ENCODE peak calls at places on chromosomes 12 and 14, in five cellular contexts. One of them, this sample, is unnamed.

GRCh38 chr12:34402899-34403705 is 380.8 kb downstream of the ALG10 start:
- DNase-seq in GM20000: peak; percentile 0
- DNase-seq in PC-3: no peak
- DNase-seq in NCI-H226: no peak
- DNase-seq in AG09309: no peak
- DNase-seq in this sample: no peak

GRCh38 chr12:70920251-70920851 is at the start of gene PTPRR:
- DNase-seq in NCI-H226: no peak
- DNase-seq in PC-3: no peak
- DNase-seq in GM20000: no peak
- DNase-seq in AG09309: no peak
- DNase-seq in this sample: no peak

GRCh38 chr12:108523365-108523764 is 8.3 kb downstream of the FICD start:
- DNase-seq in GM20000: no peak
- DNase-seq in NCI-H226: no peak
- DNase-seq in PC-3: no peak
- DNase-seq in AG09309: no peak
- DNase-seq in this sample: no peak

GRCh38 chr14:20059745-20060144 is at the start of gene OR4L1:
- DNase-seq in GM20000: no peak
- DNase-seq in PC-3: no peak
- DNase-seq in NCI-H226: no peak
- DNase-seq in AG09309: no peak
- DNase-seq in this sample: no peak

GRCh38 chr14:70692210-70692609 is 50.5 kb downstream of the TTC9 start:
- DNase-seq in PC-3: no peak
- DNase-seq in GM20000: no peak
- DNase-seq in AG09309: no peak
- DNase-seq in NCI-H226: no peak
- DNase-seq in this sample: no peak

GRCh38 chr12:69630191-69630590 is 19.5 kb upstream of the LRRC10 start:
- DNase-seq in AG09309: no peak
- DNase-seq in GM20000: no peak
- DNase-seq in PC-3: peak; percentile 15
- DNase-seq in NCI-H226: no peak
- DNase-seq in this sample: no peak

GRCh38 chr14:69056389-69056788 is 77.3 kb upstream of the ACTN1 start:
- DNase-seq in PC-3: no peak
- DNase-seq in GM20000: no peak
- DNase-seq in AG09309: no peak
- DNase-seq in NCI-H226: no peak
- DNase-seq in this sample: no peak

GRCh38 chr14:73888971-73889370 is 2.3 kb downstream of the ZNF410 start:
- DNase-seq in NCI-H226: no peak
- DNase-seq in AG09309: peak; percentile 42
- DNase-seq in GM20000: no peak
- DNase-seq in PC-3: peak; percentile 5
- DNase-seq in this sample: no peak

GRCh38 chr12:47736877-47737676 is 11.8 kb upstream of the ENDOU start:
- DNase-seq in AG09309: no peak
- DNase-seq in NCI-H226: no peak
- DNase-seq in GM20000: no peak
- DNase-seq in PC-3: no peak
- DNase-seq in this sample: no peak

GRCh38 chr12:104713444-104713843 is 244.6 kb downstream of the SLC41A2 start:
- DNase-seq in PC-3: no peak
- DNase-seq in NCI-H226: no peak
- DNase-seq in AG09309: no peak
- DNase-seq in GM20000: no peak
- DNase-seq in this sample: no peak

GRCh38 chr12:92543872-92544271 is 158.9 kb upstream of the PLEKHG7 start:
- DNase-seq in GM20000: no peak
- DNase-seq in NCI-H226: no peak
- DNase-seq in PC-3: peak; percentile 8
- DNase-seq in AG09309: no peak
- DNase-seq in this sample: no peak

GRCh38 chr14:71355324-71356201 is 448.3 kb downstream of the PCNX1 start:
- DNase-seq in GM20000: peak; percentile 37
- DNase-seq in AG09309: peak; percentile 47
- DNase-seq in NCI-H226: peak; percentile 71
- DNase-seq in PC-3: no peak
- DNase-seq in this sample: no peak

GRCh38 chr12:6614513-6615177 is 7.5 kb upstream of the CHD4 start:
- DNase-seq in AG09309: no peak
- DNase-seq in PC-3: no peak
- DNase-seq in NCI-H226: peak; percentile 17
- DNase-seq in GM20000: no peak
- DNase-seq in this sample: no peak

GRCh38 chr12:28699029-28699428 is 450.0 kb upstream of the FAR2 start:
- DNase-seq in NCI-H226: no peak
- DNase-seq in GM20000: no peak
- DNase-seq in PC-3: no peak
- DNase-seq in AG09309: peak; percentile 31
- DNase-seq in this sample: no peak

GRCh38 chr12:120725659-120726509 is at the start of gene ACADS:
- DNase-seq in PC-3: peak; percentile 80
- DNase-seq in GM20000: peak; percentile 99
- DNase-seq in NCI-H226: peak; percentile 72
- DNase-seq in AG09309: no peak
- DNase-seq in this sample: peak; percentile 75

GRCh38 chr14:72894623-72895378 is 900 bp upstream of the DPF3 start:
- DNase-seq in PC-3: peak; percentile 55
- DNase-seq in NCI-H226: no peak
- DNase-seq in AG09309: no peak
- DNase-seq in GM20000: no peak
- DNase-seq in this sample: no peak

GRCh38 chr12:118778077-118778476 is 203.3 kb upstream of the SRRM4 start:
- DNase-seq in AG09309: no peak
- DNase-seq in NCI-H226: no peak
- DNase-seq in GM20000: no peak
- DNase-seq in PC-3: no peak
- DNase-seq in this sample: no peak

GRCh38 chr12:6347367-6348338 is 5.8 kb upstream of the TNFRSF1A start:
- DNase-seq in PC-3: no peak
- DNase-seq in AG09309: no peak
- DNase-seq in GM20000: no peak
- DNase-seq in NCI-H226: no peak
- DNase-seq in this sample: peak; percentile 84

GRCh38 chr14:37590096-37590809 is 4.8 kb downstream of the FOXA1 start:
- DNase-seq in NCI-H226: no peak
- DNase-seq in PC-3: peak; percentile 55
- DNase-seq in AG09309: no peak
- DNase-seq in GM20000: no peak
- DNase-seq in this sample: no peak

GRCh38 chr14:92589213-92589852 is 75.8 kb downstream of the RIN3 start:
- DNase-seq in NCI-H226: no peak
- DNase-seq in PC-3: peak; percentile 56
- DNase-seq in AG09309: no peak
- DNase-seq in GM20000: peak; percentile 49
- DNase-seq in this sample: no peak

GRCh38 chr12:40618621-40619020 is 73.6 kb upstream of the CNTN1 start:
- DNase-seq in PC-3: no peak
- DNase-seq in AG09309: no peak
- DNase-seq in NCI-H226: no peak
- DNase-seq in GM20000: no peak
- DNase-seq in this sample: no peak

This sample was measured in HL-60.